ENCODE peak calls at places on chromosome 14, in five cellular contexts. M is transverse colon, P is heart left ventricle, Y is HFF-Myc, U is suprapubic skin. S is an unnamed sample.
A peak's percentile ranks its signal among the peaks of the same experiment; 100 is the strongest.

GRCh38 chr14:75340921-75341320 is 62.3 kb downstream of the FOS start:
- DNase-seq in M (peak; percentile 76), P (peak; percentile 91), Y (no peak), U (peak; percentile 92), S (no peak)

GRCh38 chr14:38743941-38744611 is 359.0 kb downstream of the SEC23A start:
- DNase-seq in M (no peak), P (no peak), Y (no peak), U (no peak), S (no peak)

GRCh38 chr14:29810657-29811056 is 117.0 kb downstream of the PRKD1 start:
- DNase-seq in M (no peak), P (no peak), Y (peak; percentile 45), U (no peak), S (no peak)

GRCh38 chr14:61260939-61261776 is 20.0 kb downstream of the TMEM30B start:
- DNase-seq in M (no peak), P (no peak), Y (peak; percentile 96), U (no peak), S (no peak)

GRCh38 chr14:81162941-81163340 is 57.8 kb downstream of the GTF2A1 start:
- DNase-seq in M (no peak), P (no peak), Y (no peak), U (no peak), S (no peak)

GRCh38 chr14:82886670-82887069 is 1353.0 kb upstream of the SEL1L start:
- DNase-seq in M (no peak), P (no peak), Y (no peak), U (no peak), S (no peak)

GRCh38 chr14:63611078-63611477 is 30.6 kb downstream of the WDR89 start:
- DNase-seq in M (no peak), P (no peak), Y (no peak), U (no peak), S (no peak)

GRCh38 chr14:103101257-103101963 is 6.9 kb downstream of the EXOC3L4 start:
- DNase-seq in M (no peak), P (no peak), Y (no peak), U (no peak), S (no peak)

GRCh38 chr14:22650960-22651521 is 6.9 kb upstream of the OR6J1 start:
- DNase-seq in M (no peak), P (no peak), Y (peak; percentile 15), U (no peak), S (no peak)

GRCh38 chr14:88825503-88825902 is 1.1 kb downstream of the TTC8 start:
- DNase-seq in M (no peak), P (no peak), Y (no peak), U (no peak), S (no peak)
- H3K4me3 ChIP-seq in M (no peak overlapping the region), P (peak overlapping the region; percentile 57), Y (peak overlapping the region; percentile 72), U (peak overlapping the region; percentile 65), S (no peak overlapping the region)

DNA sequence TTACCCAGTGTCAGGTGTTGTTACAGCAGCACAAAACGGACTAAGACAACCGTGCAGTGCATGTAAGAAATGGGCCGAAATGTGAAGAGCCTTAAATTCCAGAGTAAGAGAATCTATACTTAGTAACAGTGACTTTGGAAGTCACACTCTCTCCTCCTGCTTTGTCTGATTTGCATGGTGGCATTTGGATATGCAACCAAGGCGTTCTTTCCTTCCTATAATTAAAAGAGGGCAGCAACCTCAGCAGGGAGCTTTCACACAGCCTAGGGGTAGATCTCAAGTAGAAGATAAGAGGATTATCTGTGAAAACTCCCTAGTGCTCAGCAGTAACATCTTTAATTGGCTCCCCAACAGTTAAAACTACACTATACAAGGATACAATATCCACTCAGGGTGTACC is 16.5 kb downstream of the GMFB start:
- DNase-seq in M (no peak), P (no peak), Y (no peak), U (no peak), S (no peak)
- H3K4me3 ChIP-seq in M (no peak overlapping the region), P (no peak overlapping the region), Y (no peak overlapping the region), U (no peak overlapping the region), S (no peak overlapping the region)

GRCh38 chr14:92513204-92513965 is at the start of gene RIN3:
- DNase-seq in M (peak; percentile 61), P (peak; percentile 70), Y (no peak), U (no peak), S (no peak)

GRCh38 chr14:92516344-92516965 is 2.9 kb downstream of the RIN3 start:
- DNase-seq in M (no peak), P (no peak), Y (no peak), U (no peak), S (no peak)

GRCh38 chr14:92515510-92516343 is 2.1 kb downstream of the RIN3 start:
- DNase-seq in M (no peak), P (no peak), Y (no peak), U (no peak), S (no peak)

GRCh38 chr14:92513966-92514843 is 624 bp downstream of the RIN3 start:
- DNase-seq in M (peak; percentile 57), P (no peak), Y (no peak), U (no peak), S (no peak)

GRCh38 chr14:92514844-92515509 is 1.4 kb downstream of the RIN3 start:
- DNase-seq in M (no peak), P (no peak), Y (no peak), U (no peak), S (no peak)
- H3K4me3 ChIP-seq in M (peak overlapping the region; percentile 65), P (peak overlapping the region; percentile 82), Y (peak overlapping the region; percentile 66), U (peak overlapping the region; percentile 79), S (no peak overlapping the region)

GRCh38 chr14:20659813-20660395 is 18.4 kb upstream of the OR6S1 start:
- DNase-seq in M (no peak), P (no peak), Y (no peak), U (no peak), S (no peak)

GRCh38 chr14:20658246-20658645 is 16.8 kb upstream of the OR6S1 start:
- DNase-seq in M (no peak), P (no peak), Y (no peak), U (no peak), S (no peak)

GRCh38 chr14:20656274-20656673 is 14.8 kb upstream of the OR6S1 start:
- DNase-seq in M (no peak), P (no peak), Y (no peak), U (no peak), S (no peak)

GRCh38 chr14:20655851-20656250 is 14.4 kb upstream of the OR6S1 start:
- DNase-seq in M (no peak), P (no peak), Y (no peak), U (no peak), S (no peak)

GRCh38 chr14:20657216-20658211 is 16.0 kb upstream of the OR6S1 start:
- DNase-seq in M (no peak), P (no peak), Y (no peak), U (no peak), S (peak; percentile 16)
- H3K4me3 ChIP-seq in M (no peak overlapping the region), P (no peak overlapping the region), Y (no peak overlapping the region), U (no peak overlapping the region), S (no peak overlapping the region)

GRCh38 chr14:104247336-104248202 is 109.2 kb downstream of the KIF26A start:
- DNase-seq in M (no peak), P (no peak), Y (no peak), U (peak; percentile 50), S (no peak)

GRCh38 chr14:104248203-104249055 is 110.0 kb downstream of the KIF26A start:
- DNase-seq in M (no peak), P (no peak), Y (no peak), U (peak; percentile 26), S (no peak)

GRCh38 chr14:104249092-104249491 is 110.7 kb downstream of the KIF26A start:
- DNase-seq in M (no peak), P (no peak), Y (no peak), U (peak; percentile 27), S (no peak)

GRCh38 chr14:104250175-104250574 is 111.8 kb downstream of the KIF26A start:
- DNase-seq in M (no peak), P (no peak), Y (no peak), U (no peak), S (no peak)

GRCh38 chr14:104249706-104250105 is 111.3 kb downstream of the KIF26A start:
- DNase-seq in M (no peak), P (no peak), Y (no peak), U (peak; percentile 40), S (no peak)
- H3K4me3 ChIP-seq in M (no peak overlapping the region), P (no peak overlapping the region), Y (no peak overlapping the region), U (no peak overlapping the region), S (no peak overlapping the region)

GRCh38 chr14:105877645-105878044 is 351.3 kb downstream of the TMEM121 start:
- DNase-seq in M (no peak), P (no peak), Y (no peak), U (no peak), S (no peak)
- H3K4me3 ChIP-seq in M (no peak overlapping the region), P (no peak overlapping the region), Y (no peak overlapping the region), U (no peak overlapping the region), S (no peak overlapping the region)

DNA sequence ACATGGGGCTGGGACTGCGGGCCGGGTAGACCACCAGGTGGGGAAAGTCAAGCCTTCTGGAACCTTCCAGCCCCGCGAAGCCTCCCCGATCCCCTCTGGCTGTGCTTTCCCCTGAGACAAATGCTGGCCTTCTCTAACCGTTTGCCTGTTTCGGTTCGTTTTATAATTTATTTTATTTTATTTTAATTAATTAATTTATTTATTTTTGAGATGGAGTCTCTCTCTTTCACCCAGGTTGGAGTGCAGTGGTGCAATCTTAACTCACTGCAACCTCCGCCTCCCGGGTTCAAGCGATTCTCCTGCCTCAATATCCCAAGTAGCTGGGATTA is 16.8 kb upstream of the DLK1 start:
- DNase-seq in M (no peak), P (no peak), Y (no peak), U (no peak), S (no peak)
- H3K4me3 ChIP-seq in M (no peak overlapping the region), P (peak overlapping the region; percentile 3), Y (no peak overlapping the region), U (peak overlapping the region; percentile 30), S (no peak overlapping the region)

GRCh38 chr14:95685978-95686922 is at the start of gene TCL1B:
- DNase-seq in M (no peak), P (no peak), Y (no peak), U (no peak), S (no peak)

GRCh38 chr14:95683793-95684192 is 2.4 kb upstream of the TCL1B start:
- DNase-seq in M (peak; percentile 16), P (no peak), Y (no peak), U (no peak), S (no peak)

GRCh38 chr14:95689441-95689840 is 3.2 kb downstream of the TCL1B start:
- DNase-seq in M (no peak), P (no peak), Y (no peak), U (no peak), S (no peak)

GRCh38 chr14:95690815-95691214 is 4.6 kb downstream of the TCL1B start:
- DNase-seq in M (no peak), P (no peak), Y (no peak), U (no peak), S (no peak)

DNA sequence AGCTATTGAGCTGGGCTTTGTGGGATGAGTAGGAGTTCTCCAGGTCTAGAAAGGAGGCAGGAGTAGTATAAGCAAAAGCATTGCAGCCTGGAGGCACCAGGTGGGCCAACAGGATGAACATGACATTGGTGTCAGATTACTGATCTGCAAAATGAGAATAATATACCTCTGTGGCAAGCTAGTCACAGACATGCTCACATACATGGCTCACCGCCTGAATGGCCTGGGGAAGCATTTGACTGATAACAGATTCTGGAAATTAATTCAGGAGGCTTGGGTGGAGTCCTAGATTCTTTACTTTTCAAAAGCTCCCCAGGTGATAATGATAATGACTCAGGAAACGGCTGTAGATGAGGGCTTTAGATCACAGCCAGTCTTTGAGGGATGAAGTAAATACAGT is 709 bp downstream of the TCL1B start:
- DNase-seq in M (no peak), P (no peak), Y (no peak), U (no peak), S (no peak)
- H3K4me3 ChIP-seq in M (no peak overlapping the region), P (no peak overlapping the region), Y (no peak overlapping the region), U (no peak overlapping the region), S (no peak overlapping the region)

GRCh38 chr14:50812856-50813543 is 18.0 kb downstream of the NIN start:
- DNase-seq in M (no peak), P (no peak), Y (no peak), U (no peak), S (no peak)
- H3K4me3 ChIP-seq in M (no peak overlapping the region), P (no peak overlapping the region), Y (no peak overlapping the region), U (no peak overlapping the region), S (no peak overlapping the region)